ENCODE peak calls at places on chromosomes 3 and 15, in eight cellular contexts. One of them, this sample, is unnamed.

GRCh38 chr3:10182950-10183349 is 18.2 kb downstream of the IRAK2 start:
- DNase-seq in activated CD4-positive, alpha-beta T cell treated with anti-CD3 and anti-CD28 coated beads for 36 hours: no peak
- DNase-seq in dermis blood vessel endothelial cell: no peak
- DNase-seq in EL: no peak
- DNase-seq in activated T-cell treated with anti-CD3 and anti-CD28 coated beads for 1 hour: no peak
- DNase-seq in AG04449: no peak
- DNase-seq in T-helper 1 cell: no peak
- DNase-seq in activated naive CD4-positive, alpha-beta T cell: no peak
- DNase-seq in this sample: no peak

GRCh38 chr15:31433101-31433500 is 106.5 kb downstream of the KLF13 start:
- DNase-seq in activated T-cell treated with anti-CD3 and anti-CD28 coated beads for 1 hour: no peak
- DNase-seq in dermis blood vessel endothelial cell: no peak
- DNase-seq in AG04449: no peak
- DNase-seq in activated CD4-positive, alpha-beta T cell treated with anti-CD3 and anti-CD28 coated beads for 36 hours: no peak
- DNase-seq in T-helper 1 cell: no peak
- DNase-seq in activated naive CD4-positive, alpha-beta T cell: no peak
- DNase-seq in EL: no peak
- DNase-seq in this sample: no peak

GRCh38 chr3:72182206-72182605 is 397.3 kb upstream of the PROK2 start:
- DNase-seq in T-helper 1 cell: no peak
- DNase-seq in AG04449: no peak
- DNase-seq in EL: no peak
- DNase-seq in activated T-cell treated with anti-CD3 and anti-CD28 coated beads for 1 hour: no peak
- DNase-seq in activated CD4-positive, alpha-beta T cell treated with anti-CD3 and anti-CD28 coated beads for 36 hours: no peak
- DNase-seq in activated naive CD4-positive, alpha-beta T cell: no peak
- DNase-seq in dermis blood vessel endothelial cell: no peak
- DNase-seq in this sample: no peak

GRCh38 chr15:31376511-31376910 is 49.9 kb downstream of the KLF13 start:
- DNase-seq in activated naive CD4-positive, alpha-beta T cell: no peak
- DNase-seq in dermis blood vessel endothelial cell: no peak
- DNase-seq in AG04449: no peak
- DNase-seq in activated CD4-positive, alpha-beta T cell treated with anti-CD3 and anti-CD28 coated beads for 36 hours: no peak
- DNase-seq in EL: no peak
- DNase-seq in activated T-cell treated with anti-CD3 and anti-CD28 coated beads for 1 hour: no peak
- DNase-seq in T-helper 1 cell: no peak
- DNase-seq in this sample: no peak

GRCh38 chr15:33915571-33916407 is 52.5 kb upstream of the CHRM5 start:
- DNase-seq in T-helper 1 cell: no peak
- DNase-seq in AG04449: no peak
- DNase-seq in activated T-cell treated with anti-CD3 and anti-CD28 coated beads for 1 hour: no peak
- DNase-seq in activated CD4-positive, alpha-beta T cell treated with anti-CD3 and anti-CD28 coated beads for 36 hours: no peak
- DNase-seq in EL: no peak
- DNase-seq in activated naive CD4-positive, alpha-beta T cell: no peak
- DNase-seq in dermis blood vessel endothelial cell: no peak
- DNase-seq in this sample: no peak

GRCh38 chr3:78887029-78887428 is 880.8 kb downstream of the ROBO1 start:
- DNase-seq in dermis blood vessel endothelial cell: no peak
- DNase-seq in T-helper 1 cell: no peak
- DNase-seq in activated T-cell treated with anti-CD3 and anti-CD28 coated beads for 1 hour: no peak
- DNase-seq in activated CD4-positive, alpha-beta T cell treated with anti-CD3 and anti-CD28 coated beads for 36 hours: no peak
- DNase-seq in EL: peak
- DNase-seq in activated naive CD4-positive, alpha-beta T cell: no peak
- DNase-seq in AG04449: no peak
- DNase-seq in this sample: no peak

GRCh38 chr3:16487506-16488175 is 25.9 kb downstream of the RFTN1 start:
- DNase-seq in EL: no peak
- DNase-seq in AG04449: no peak
- DNase-seq in activated T-cell treated with anti-CD3 and anti-CD28 coated beads for 1 hour: no peak
- DNase-seq in activated CD4-positive, alpha-beta T cell treated with anti-CD3 and anti-CD28 coated beads for 36 hours: no peak
- DNase-seq in T-helper 1 cell: no peak
- DNase-seq in activated naive CD4-positive, alpha-beta T cell: no peak
- DNase-seq in dermis blood vessel endothelial cell: no peak
- DNase-seq in this sample: no peak

GRCh38 chr3:150727653-150728502 is 24.2 kb upstream of the ERICH6 start:
- DNase-seq in EL: no peak
- DNase-seq in dermis blood vessel endothelial cell: no peak
- DNase-seq in activated CD4-positive, alpha-beta T cell treated with anti-CD3 and anti-CD28 coated beads for 36 hours: no peak
- DNase-seq in AG04449: no peak
- DNase-seq in activated T-cell treated with anti-CD3 and anti-CD28 coated beads for 1 hour: no peak
- DNase-seq in activated naive CD4-positive, alpha-beta T cell: no peak
- DNase-seq in T-helper 1 cell: no peak
- DNase-seq in this sample: no peak

GRCh38 chr15:87031545-87032230 is 952.0 kb downstream of the AGBL1 start:
- DNase-seq in T-helper 1 cell: no peak
- DNase-seq in AG04449: no peak
- DNase-seq in dermis blood vessel endothelial cell: no peak
- DNase-seq in activated CD4-positive, alpha-beta T cell treated with anti-CD3 and anti-CD28 coated beads for 36 hours: no peak
- DNase-seq in activated T-cell treated with anti-CD3 and anti-CD28 coated beads for 1 hour: no peak
- DNase-seq in EL: no peak
- DNase-seq in activated naive CD4-positive, alpha-beta T cell: no peak
- DNase-seq in this sample: no peak

GRCh38 chr3:138365991-138366759 is 17.8 kb downstream of the MRAS start:
- DNase-seq in EL: no peak
- DNase-seq in activated naive CD4-positive, alpha-beta T cell: no peak
- DNase-seq in T-helper 1 cell: no peak
- DNase-seq in dermis blood vessel endothelial cell: no peak
- DNase-seq in activated CD4-positive, alpha-beta T cell treated with anti-CD3 and anti-CD28 coated beads for 36 hours: no peak
- DNase-seq in AG04449: no peak
- DNase-seq in activated T-cell treated with anti-CD3 and anti-CD28 coated beads for 1 hour: no peak
- DNase-seq in this sample: no peak

GRCh38 chr3:9202546-9202945 is 46.9 kb downstream of the SRGAP3 start:
- DNase-seq in AG04449: no peak
- DNase-seq in EL: no peak
- DNase-seq in activated CD4-positive, alpha-beta T cell treated with anti-CD3 and anti-CD28 coated beads for 36 hours: no peak
- DNase-seq in dermis blood vessel endothelial cell: no peak
- DNase-seq in activated naive CD4-positive, alpha-beta T cell: no peak
- DNase-seq in T-helper 1 cell: no peak
- DNase-seq in activated T-cell treated with anti-CD3 and anti-CD28 coated beads for 1 hour: no peak
- DNase-seq in this sample: no peak

GRCh38 chr3:132064114-132064513 is 29.3 kb upstream of the CPNE4 start:
- DNase-seq in AG04449: no peak
- DNase-seq in activated T-cell treated with anti-CD3 and anti-CD28 coated beads for 1 hour: no peak
- DNase-seq in dermis blood vessel endothelial cell: no peak
- DNase-seq in EL: no peak
- DNase-seq in activated CD4-positive, alpha-beta T cell treated with anti-CD3 and anti-CD28 coated beads for 36 hours: no peak
- DNase-seq in T-helper 1 cell: no peak
- DNase-seq in activated naive CD4-positive, alpha-beta T cell: no peak
- DNase-seq in this sample: no peak

GRCh38 chr3:147422226-147422933 is 13.2 kb downstream of the ZIC1 start:
- DNase-seq in activated naive CD4-positive, alpha-beta T cell: no peak
- DNase-seq in T-helper 1 cell: no peak
- DNase-seq in dermis blood vessel endothelial cell: no peak
- DNase-seq in EL: no peak
- DNase-seq in AG04449: no peak
- DNase-seq in activated CD4-positive, alpha-beta T cell treated with anti-CD3 and anti-CD28 coated beads for 36 hours: no peak
- DNase-seq in activated T-cell treated with anti-CD3 and anti-CD28 coated beads for 1 hour: no peak
- DNase-seq in this sample: no peak